ENCODE peak calls at places on chromosomes 5 and 9, in seven cellular contexts. H is K562, O is SK-N-SH, W is HepG2, B is GM12878, Y is GM12891, Q is H1. D is an unnamed sample.

GRCh38 chr5:96083361-96083881 is 121.8 kb upstream of the ELL2 start:
- DNase-seq in H (peak; percentile 28), O (no peak), W (no peak), B (no peak), Y (no peak), Q (no peak), D (no peak)

GRCh38 chr9:2634158-2634557 is 12.6 kb downstream of the VLDLR start:
- DNase-seq in H (no peak), O (no peak), W (no peak), B (no peak), Y (no peak), Q (no peak), D (no peak)

GRCh38 chr9:79902937-79903600 is 331.3 kb downstream of the TLE4 start:
- DNase-seq in H (no peak), O (no peak), W (no peak), B (no peak), Y (no peak), Q (no peak), D (no peak)

GRCh38 chr5:126656397-126657007 is 55.8 kb downstream of the PHAX start:
- DNase-seq in H (peak; percentile 64), O (peak; percentile 57), W (peak; percentile 41), B (no peak), Y (no peak), Q (no peak), D (no peak)

GRCh38 chr9:117492476-117492875 is 77.6 kb upstream of the ASTN2 start:
- DNase-seq in H (no peak), O (no peak), W (no peak), B (no peak), Y (no peak), Q (no peak), D (no peak)

GRCh38 chr5:53430618-53431252 is 49.7 kb upstream of the FST start:
- DNase-seq in H (peak; percentile 39), O (no peak), W (peak; percentile 45), B (no peak), Y (no peak), Q (no peak), D (no peak)

GRCh38 chr9:114216081-114216480 is 60.7 kb downstream of the COL27A1 start:
- DNase-seq in H (no peak), O (peak; percentile 70), W (no peak), B (no peak), Y (no peak), Q (no peak), D (no peak)

GRCh38 chr5:93497101-93497500 is 83.9 kb downstream of the NR2F1-AS1 start:
- DNase-seq in H (no peak), O (no peak), W (no peak), B (no peak), Y (no peak), Q (no peak), D (no peak)

GRCh38 chr9:15249042-15249818 is 57.8 kb downstream of the TTC39B start:
- DNase-seq in H (no peak), O (no peak), W (no peak), B (no peak), Y (no peak), Q (no peak), D (no peak)

GRCh38 chr5:59390074-59390659 is 503.4 kb downstream of the PDE4D start:
- DNase-seq in H (peak; percentile 35), O (no peak), W (peak; percentile 18), B (no peak), Y (no peak), Q (no peak), D (no peak)

GRCh38 chr5:172093559-172093958 is 87.1 kb upstream of the FBXW11 start:
- DNase-seq in H (no peak), O (no peak), W (no peak), B (no peak), Y (no peak), Q (no peak), D (no peak)

GRCh38 chr9:100474082-100474949 is 1.4 kb downstream of the TMEFF1 start:
- DNase-seq in H (no peak), O (peak; percentile 42), W (no peak), B (no peak), Y (no peak), Q (no peak), D (no peak)

GRCh38 chr9:2389404-2389803 is 232.2 kb upstream of the VLDLR start:
- DNase-seq in H (no peak), O (no peak), W (no peak), B (no peak), Y (no peak), Q (no peak), D (no peak)

GRCh38 chr5:160297776-160298175 is 14.6 kb downstream of the CCNJL start:
- DNase-seq in H (no peak), O (no peak), W (no peak), B (no peak), Y (no peak), Q (no peak), D (no peak)

GRCh38 chr5:61159070-61159469 is 3.2 kb downstream of the SMIM15 start:
- DNase-seq in H (no peak), O (no peak), W (no peak), B (no peak), Y (no peak), Q (no peak), D (no peak)

GRCh38 chr9:5563417-5563815 is 53.1 kb downstream of the PDCD1LG2 start:
- DNase-seq in H (no peak), O (no peak), W (no peak), B (no peak), Y (no peak), Q (no peak), D (no peak)

GRCh38 chr9:89473762-89474469 is 24.0 kb downstream of the SEMA4D start:
- DNase-seq in H (no peak), O (no peak), W (no peak), B (no peak), Y (no peak), Q (no peak), D (no peak)

GRCh38 chr9:123617952-123618678 is 262.1 kb downstream of the CRB2 start:
- DNase-seq in H (no peak), O (no peak), W (no peak), B (no peak), Y (no peak), Q (no peak), D (no peak)

GRCh38 chr5:97888439-97888838 is 705.4 kb upstream of the RIOK2 start:
- DNase-seq in H (no peak), O (no peak), W (no peak), B (peak; percentile 51), Y (peak; percentile 1), Q (no peak), D (no peak)

GRCh38 chr9:108937561-108938305 is 3.5 kb downstream of the ABITRAM start:
- DNase-seq in H (no peak), O (no peak), W (no peak), B (no peak), Y (no peak), Q (no peak), D (no peak)

GRCh38 chr9:108933231-108933630 is 693 bp downstream of the ELP1 start:
- DNase-seq in H (peak; percentile 30), O (no peak), W (no peak), B (no peak), Y (no peak), Q (no peak), D (no peak)

GRCh38 chr9:108939975-108940374 is 5.8 kb downstream of the ABITRAM start:
- DNase-seq in H (no peak), O (no peak), W (peak; percentile 34), B (no peak), Y (no peak), Q (no peak), D (no peak)

GRCh38 chr9:108933641-108934322 is at the start of gene ELP1:
- DNase-seq in H (peak; percentile 97), O (peak; percentile 94), W (peak; percentile 93), B (peak; percentile 45), Y (peak; percentile 86), Q (peak; percentile 78), D (peak; percentile 79)

GRCh38 chr9:108934323-108934885 is at the start of gene ABITRAM:
- DNase-seq in H (peak; percentile 89), O (peak; percentile 96), W (peak; percentile 72), B (peak; percentile 45), Y (peak; percentile 78), Q (peak; percentile 38), D (peak; percentile 76)
- TF ChIP-seq POLR2AphosphoS5 in H (no peak), O (peak; percentile 17), W (no peak), B (no peak), Y (no peak), Q (no peak), D (no peak)

GRCh38 chr5:156655732-156656131 is 194.4 kb upstream of the PPP1R2B start:
- DNase-seq in H (no peak), O (no peak), W (no peak), B (no peak), Y (no peak), Q (no peak), D (no peak)
- TF ChIP-seq TAF1 in H (no peak), O (no peak), W (no peak), B (no peak), Y (no peak), Q (no peak), D (no peak)

GRCh38 chr5:22892441-22892840 is 39.3 kb upstream of the CDH12 start:
- DNase-seq in H (no peak), O (no peak), W (no peak), B (no peak), Y (no peak), Q (no peak), D (no peak)

GRCh38 chr5:22889714-22890113 is 36.6 kb upstream of the CDH12 start:
- DNase-seq in H (no peak), O (no peak), W (no peak), B (no peak), Y (no peak), Q (no peak), D (no peak)

DNA sequence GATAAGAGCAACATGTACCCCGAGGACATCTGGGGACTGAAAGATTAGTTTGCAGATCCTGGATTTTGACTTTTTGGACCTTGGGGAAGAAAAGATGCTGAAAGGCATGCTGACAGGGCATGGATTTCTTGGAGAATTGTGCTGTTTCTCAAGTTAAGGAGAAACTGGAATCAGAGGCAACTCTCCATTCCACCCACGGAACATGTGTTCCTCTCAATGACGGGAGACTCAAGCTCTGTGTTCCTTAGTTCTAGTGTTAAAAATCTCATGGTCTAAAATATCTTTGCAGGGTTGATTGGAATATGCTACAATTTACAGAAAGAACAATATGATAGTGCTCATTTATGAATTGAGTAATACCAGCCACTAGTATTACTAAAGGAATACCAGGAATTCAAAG is 34.4 kb upstream of the CDH12 start:
- DNase-seq in H (no peak), O (no peak), W (no peak), B (no peak), Y (no peak), Q (no peak), D (no peak)
- TF ChIP-seq POLR2AphosphoS5 in H (no peak), O (no peak), W (no peak), B (no peak), Y (no peak), Q (no peak), D (no peak)

GRCh38 chr5:135157421-135158314 is 123.6 kb upstream of the PITX1 start:
- DNase-seq in H (peak; percentile 51), O (no peak), W (peak; percentile 93), B (no peak), Y (no peak), Q (no peak), D (no peak)

GRCh38 chr5:135158315-135158697 is 124.3 kb upstream of the PITX1 start:
- DNase-seq in H (no peak), O (no peak), W (no peak), B (no peak), Y (no peak), Q (no peak), D (no peak)

GRCh38 chr5:135155616-135156214 is 121.7 kb upstream of the PITX1 start:
- DNase-seq in H (no peak), O (no peak), W (no peak), B (no peak), Y (no peak), Q (no peak), D (no peak)

GRCh38 chr5:135156337-135156714 is 122.3 kb upstream of the PITX1 start:
- DNase-seq in H (no peak), O (no peak), W (no peak), B (no peak), Y (no peak), Q (no peak), D (no peak)

GRCh38 chr5:135156715-135157404 is 122.8 kb upstream of the PITX1 start:
- DNase-seq in H (no peak), O (no peak), W (peak; percentile 98), B (no peak), Y (no peak), Q (no peak), D (no peak)
- TF ChIP-seq TAF1 in H (no peak), O (no peak), W (peak; percentile 54), B (no peak), Y (no peak), Q (no peak), D (no peak)